ENCODE peak calls at places on chromosome 11, in eight cellular contexts. One of them, this sample, is unnamed.

GRCh38 chr11:69630009-69630870 is 10.7 kb upstream of the CCND1 start:
- ATAC-seq in HCT116: peak; percentile 88
- ATAC-seq in activated T-helper 17 cell treated with anti-CD3 and anti-CD28 coated beads, Interleukin-2, amount 50 U/mL, for 72 hours: no peak
- ATAC-seq in gastrocnemius medialis: no peak
- ATAC-seq in left cardiac atrium: no peak
- ATAC-seq in left lung: no peak
- ATAC-seq in body of pancreas: no peak
- ATAC-seq in stimulated activated naive CD8-positive, alpha-beta T cell treated with anti-CD3 and anti-CD28 coated beads, Interleukin-15, Interleukin-2, amounts not matched to agents 100 U/mL and 50 U/mL, for 24 hours: no peak
- ATAC-seq in this sample: peak; percentile 16

GRCh38 chr11:130198964-130199363 is 39.4 kb downstream of the ST14 start:
- ATAC-seq in left lung: no peak
- ATAC-seq in gastrocnemius medialis: no peak
- ATAC-seq in stimulated activated naive CD8-positive, alpha-beta T cell treated with anti-CD3 and anti-CD28 coated beads, Interleukin-15, Interleukin-2, amounts not matched to agents 100 U/mL and 50 U/mL, for 24 hours: no peak
- ATAC-seq in HCT116: peak; percentile 68
- ATAC-seq in body of pancreas: no peak
- ATAC-seq in left cardiac atrium: no peak
- ATAC-seq in activated T-helper 17 cell treated with anti-CD3 and anti-CD28 coated beads, Interleukin-2, amount 50 U/mL, for 72 hours: no peak
- ATAC-seq in this sample: no peak

GRCh38 chr11:84865791-84866535 is 761.2 kb downstream of the DLG2 start:
- ATAC-seq in left lung: no peak
- ATAC-seq in activated T-helper 17 cell treated with anti-CD3 and anti-CD28 coated beads, Interleukin-2, amount 50 U/mL, for 72 hours: no peak
- ATAC-seq in HCT116: no peak
- ATAC-seq in left cardiac atrium: no peak
- ATAC-seq in gastrocnemius medialis: no peak
- ATAC-seq in stimulated activated naive CD8-positive, alpha-beta T cell treated with anti-CD3 and anti-CD28 coated beads, Interleukin-15, Interleukin-2, amounts not matched to agents 100 U/mL and 50 U/mL, for 24 hours: no peak
- ATAC-seq in body of pancreas: no peak
- ATAC-seq in this sample: no peak

GRCh38 chr11:11502303-11502828 is 119.4 kb downstream of the GALNT18 start:
- ATAC-seq in stimulated activated naive CD8-positive, alpha-beta T cell treated with anti-CD3 and anti-CD28 coated beads, Interleukin-15, Interleukin-2, amounts not matched to agents 100 U/mL and 50 U/mL, for 24 hours: no peak
- ATAC-seq in left lung: peak; percentile 75
- ATAC-seq in HCT116: no peak
- ATAC-seq in body of pancreas: no peak
- ATAC-seq in left cardiac atrium: peak; percentile 28
- ATAC-seq in activated T-helper 17 cell treated with anti-CD3 and anti-CD28 coated beads, Interleukin-2, amount 50 U/mL, for 72 hours: no peak
- ATAC-seq in gastrocnemius medialis: no peak
- ATAC-seq in this sample: peak; percentile 65

GRCh38 chr11:126319374-126319740 is 15.5 kb downstream of the DCPS start:
- ATAC-seq in stimulated activated naive CD8-positive, alpha-beta T cell treated with anti-CD3 and anti-CD28 coated beads, Interleukin-15, Interleukin-2, amounts not matched to agents 100 U/mL and 50 U/mL, for 24 hours: no peak
- ATAC-seq in body of pancreas: no peak
- ATAC-seq in left lung: no peak
- ATAC-seq in HCT116: no peak
- ATAC-seq in gastrocnemius medialis: no peak
- ATAC-seq in activated T-helper 17 cell treated with anti-CD3 and anti-CD28 coated beads, Interleukin-2, amount 50 U/mL, for 72 hours: no peak
- ATAC-seq in left cardiac atrium: no peak
- ATAC-seq in this sample: no peak

GRCh38 chr11:61828379-61828628 is 204 bp downstream of the FADS2 start:
- ATAC-seq in HCT116: no peak
- ATAC-seq in left cardiac atrium: no peak
- ATAC-seq in stimulated activated naive CD8-positive, alpha-beta T cell treated with anti-CD3 and anti-CD28 coated beads, Interleukin-15, Interleukin-2, amounts not matched to agents 100 U/mL and 50 U/mL, for 24 hours: no peak
- ATAC-seq in activated T-helper 17 cell treated with anti-CD3 and anti-CD28 coated beads, Interleukin-2, amount 50 U/mL, for 72 hours: no peak
- ATAC-seq in left lung: no peak
- ATAC-seq in body of pancreas: no peak
- ATAC-seq in gastrocnemius medialis: no peak
- ATAC-seq in this sample: no peak

GRCh38 chr11:13338437-13339069 is 61.0 kb downstream of the BMAL1 start:
- ATAC-seq in HCT116: peak; percentile 64
- ATAC-seq in body of pancreas: no peak
- ATAC-seq in left lung: peak; percentile 59
- ATAC-seq in left cardiac atrium: peak; percentile 33
- ATAC-seq in gastrocnemius medialis: peak; percentile 14
- ATAC-seq in activated T-helper 17 cell treated with anti-CD3 and anti-CD28 coated beads, Interleukin-2, amount 50 U/mL, for 72 hours: peak; percentile 63
- ATAC-seq in stimulated activated naive CD8-positive, alpha-beta T cell treated with anti-CD3 and anti-CD28 coated beads, Interleukin-15, Interleukin-2, amounts not matched to agents 100 U/mL and 50 U/mL, for 24 hours: peak; percentile 66
- ATAC-seq in this sample: peak; percentile 73

GRCh38 chr11:96061730-96062524 is 138.0 kb upstream of the MTMR2 start:
- ATAC-seq in stimulated activated naive CD8-positive, alpha-beta T cell treated with anti-CD3 and anti-CD28 coated beads, Interleukin-15, Interleukin-2, amounts not matched to agents 100 U/mL and 50 U/mL, for 24 hours: peak; percentile 94
- ATAC-seq in HCT116: no peak
- ATAC-seq in left cardiac atrium: no peak
- ATAC-seq in body of pancreas: no peak
- ATAC-seq in activated T-helper 17 cell treated with anti-CD3 and anti-CD28 coated beads, Interleukin-2, amount 50 U/mL, for 72 hours: peak; percentile 92
- ATAC-seq in gastrocnemius medialis: no peak
- ATAC-seq in left lung: peak; percentile 64
- ATAC-seq in this sample: peak; percentile 56

GRCh38 chr11:64208086-64208795 is 1.7 kb downstream of the FERMT3 start:
- ATAC-seq in body of pancreas: no peak
- ATAC-seq in activated T-helper 17 cell treated with anti-CD3 and anti-CD28 coated beads, Interleukin-2, amount 50 U/mL, for 72 hours: no peak
- ATAC-seq in HCT116: no peak
- ATAC-seq in stimulated activated naive CD8-positive, alpha-beta T cell treated with anti-CD3 and anti-CD28 coated beads, Interleukin-15, Interleukin-2, amounts not matched to agents 100 U/mL and 50 U/mL, for 24 hours: no peak
- ATAC-seq in gastrocnemius medialis: no peak
- ATAC-seq in left lung: no peak
- ATAC-seq in left cardiac atrium: no peak
- ATAC-seq in this sample: no peak

GRCh38 chr11:73359930-73360742 is 16.1 kb upstream of the RELT start:
- ATAC-seq in body of pancreas: no peak
- ATAC-seq in gastrocnemius medialis: peak; percentile 60
- ATAC-seq in activated T-helper 17 cell treated with anti-CD3 and anti-CD28 coated beads, Interleukin-2, amount 50 U/mL, for 72 hours: no peak
- ATAC-seq in stimulated activated naive CD8-positive, alpha-beta T cell treated with anti-CD3 and anti-CD28 coated beads, Interleukin-15, Interleukin-2, amounts not matched to agents 100 U/mL and 50 U/mL, for 24 hours: no peak
- ATAC-seq in left cardiac atrium: peak; percentile 7
- ATAC-seq in HCT116: peak; percentile 38
- ATAC-seq in left lung: no peak
- ATAC-seq in this sample: no peak

GRCh38 chr11:126026579-126026978 is 36.1 kb downstream of the CDON start:
- ATAC-seq in gastrocnemius medialis: no peak
- ATAC-seq in body of pancreas: no peak
- ATAC-seq in stimulated activated naive CD8-positive, alpha-beta T cell treated with anti-CD3 and anti-CD28 coated beads, Interleukin-15, Interleukin-2, amounts not matched to agents 100 U/mL and 50 U/mL, for 24 hours: no peak
- ATAC-seq in HCT116: no peak
- ATAC-seq in left cardiac atrium: no peak
- ATAC-seq in left lung: no peak
- ATAC-seq in activated T-helper 17 cell treated with anti-CD3 and anti-CD28 coated beads, Interleukin-2, amount 50 U/mL, for 72 hours: no peak
- ATAC-seq in this sample: no peak

GRCh38 chr11:16789560-16790483 is 51.4 kb downstream of the C11orf58 start:
- ATAC-seq in gastrocnemius medialis: no peak
- ATAC-seq in stimulated activated naive CD8-positive, alpha-beta T cell treated with anti-CD3 and anti-CD28 coated beads, Interleukin-15, Interleukin-2, amounts not matched to agents 100 U/mL and 50 U/mL, for 24 hours: no peak
- ATAC-seq in body of pancreas: no peak
- ATAC-seq in left cardiac atrium: no peak
- ATAC-seq in left lung: no peak
- ATAC-seq in HCT116: no peak
- ATAC-seq in activated T-helper 17 cell treated with anti-CD3 and anti-CD28 coated beads, Interleukin-2, amount 50 U/mL, for 72 hours: no peak
- ATAC-seq in this sample: no peak

GRCh38 chr11:3644817-3645235 is at the start of gene ART1:
- ATAC-seq in left lung: no peak
- ATAC-seq in gastrocnemius medialis: peak; percentile 73
- ATAC-seq in activated T-helper 17 cell treated with anti-CD3 and anti-CD28 coated beads, Interleukin-2, amount 50 U/mL, for 72 hours: no peak
- ATAC-seq in body of pancreas: no peak
- ATAC-seq in stimulated activated naive CD8-positive, alpha-beta T cell treated with anti-CD3 and anti-CD28 coated beads, Interleukin-15, Interleukin-2, amounts not matched to agents 100 U/mL and 50 U/mL, for 24 hours: no peak
- ATAC-seq in HCT116: peak; percentile 54
- ATAC-seq in left cardiac atrium: peak; percentile 21
- ATAC-seq in this sample: no peak

GRCh38 chr11:67055812-67056211 is 835 bp upstream of the RHOD start:
- ATAC-seq in gastrocnemius medialis: peak; percentile 18
- ATAC-seq in left lung: peak; percentile 64
- ATAC-seq in activated T-helper 17 cell treated with anti-CD3 and anti-CD28 coated beads, Interleukin-2, amount 50 U/mL, for 72 hours: no peak
- ATAC-seq in body of pancreas: no peak
- ATAC-seq in left cardiac atrium: no peak
- ATAC-seq in HCT116: peak; percentile 16
- ATAC-seq in stimulated activated naive CD8-positive, alpha-beta T cell treated with anti-CD3 and anti-CD28 coated beads, Interleukin-15, Interleukin-2, amounts not matched to agents 100 U/mL and 50 U/mL, for 24 hours: no peak
- ATAC-seq in this sample: peak; percentile 56

GRCh38 chr11:75760710-75761493 is 7.7 kb upstream of the DGAT2 start:
- ATAC-seq in stimulated activated naive CD8-positive, alpha-beta T cell treated with anti-CD3 and anti-CD28 coated beads, Interleukin-15, Interleukin-2, amounts not matched to agents 100 U/mL and 50 U/mL, for 24 hours: no peak
- ATAC-seq in left cardiac atrium: no peak
- ATAC-seq in HCT116: no peak
- ATAC-seq in body of pancreas: no peak
- ATAC-seq in activated T-helper 17 cell treated with anti-CD3 and anti-CD28 coated beads, Interleukin-2, amount 50 U/mL, for 72 hours: peak; percentile 73
- ATAC-seq in left lung: no peak
- ATAC-seq in gastrocnemius medialis: no peak
- ATAC-seq in this sample: no peak

GRCh38 chr11:118129475-118130196 is 23.0 kb downstream of the SCN4B start:
- ATAC-seq in left lung: peak; percentile 52
- ATAC-seq in HCT116: no peak
- ATAC-seq in gastrocnemius medialis: no peak
- ATAC-seq in body of pancreas: no peak
- ATAC-seq in left cardiac atrium: no peak
- ATAC-seq in stimulated activated naive CD8-positive, alpha-beta T cell treated with anti-CD3 and anti-CD28 coated beads, Interleukin-15, Interleukin-2, amounts not matched to agents 100 U/mL and 50 U/mL, for 24 hours: no peak
- ATAC-seq in activated T-helper 17 cell treated with anti-CD3 and anti-CD28 coated beads, Interleukin-2, amount 50 U/mL, for 72 hours: no peak
- ATAC-seq in this sample: peak; percentile 75

GRCh38 chr11:130606781-130607511 is 158.5 kb downstream of the ADAMTS15 start:
- ATAC-seq in left lung: no peak
- ATAC-seq in stimulated activated naive CD8-positive, alpha-beta T cell treated with anti-CD3 and anti-CD28 coated beads, Interleukin-15, Interleukin-2, amounts not matched to agents 100 U/mL and 50 U/mL, for 24 hours: no peak
- ATAC-seq in body of pancreas: no peak
- ATAC-seq in gastrocnemius medialis: no peak
- ATAC-seq in HCT116: no peak
- ATAC-seq in activated T-helper 17 cell treated with anti-CD3 and anti-CD28 coated beads, Interleukin-2, amount 50 U/mL, for 72 hours: no peak
- ATAC-seq in left cardiac atrium: peak; percentile 20
- ATAC-seq in this sample: no peak

GRCh38 chr11:124970925-124971324 is 16.9 kb downstream of the CCDC15 start:
- ATAC-seq in stimulated activated naive CD8-positive, alpha-beta T cell treated with anti-CD3 and anti-CD28 coated beads, Interleukin-15, Interleukin-2, amounts not matched to agents 100 U/mL and 50 U/mL, for 24 hours: no peak
- ATAC-seq in body of pancreas: no peak
- ATAC-seq in gastrocnemius medialis: no peak
- ATAC-seq in HCT116: peak; percentile 100
- ATAC-seq in activated T-helper 17 cell treated with anti-CD3 and anti-CD28 coated beads, Interleukin-2, amount 50 U/mL, for 72 hours: no peak
- ATAC-seq in left cardiac atrium: peak; percentile 38
- ATAC-seq in left lung: peak; percentile 71
- ATAC-seq in this sample: peak; percentile 50

GRCh38 chr11:829116-829945 is 1.6 kb downstream of the CRACR2B start:
- ATAC-seq in body of pancreas: no peak
- ATAC-seq in left cardiac atrium: no peak
- ATAC-seq in activated T-helper 17 cell treated with anti-CD3 and anti-CD28 coated beads, Interleukin-2, amount 50 U/mL, for 72 hours: no peak
- ATAC-seq in left lung: peak; percentile 29
- ATAC-seq in stimulated activated naive CD8-positive, alpha-beta T cell treated with anti-CD3 and anti-CD28 coated beads, Interleukin-15, Interleukin-2, amounts not matched to agents 100 U/mL and 50 U/mL, for 24 hours: no peak
- ATAC-seq in HCT116: no peak
- ATAC-seq in gastrocnemius medialis: no peak
- ATAC-seq in this sample: peak; percentile 15